ENCODE peak calls at places on chromosomes 6 and 20, in ten cellular contexts. V is mucosa of descending colon, W is body of pancreas, Q is psoas muscle, C is neuronal stem cell, O is heart left ventricle, D is neural progenitor cell, N is GM23248, I is trophoblast cell, X is hepatocyte. M is an unnamed sample.
A peak's percentile ranks its signal among the peaks of the same experiment; 100 is the strongest.

GRCh38 chr6:26555505-26556262 is 17.5 kb downstream of the HMGN4 start:
- DNase-seq in V (no peak), W (no peak), Q (no peak), C (no peak), O (no peak), D (peak; percentile 48), N (peak; percentile 53), I (peak; percentile 57), X (peak; percentile 32), M (no peak)

GRCh38 chr6:145723646-145724045 is 11.7 kb downstream of the EPM2A start:
- DNase-seq in V (no peak), W (no peak), Q (no peak), C (no peak), O (no peak), D (no peak), N (no peak), I (peak; percentile 93), X (no peak), M (no peak)

GRCh38 chr6:103379272-103379671 is 1480.4 kb downstream of the HACE1 start:
- DNase-seq in V (no peak), W (no peak), Q (no peak), C (no peak), O (no peak), D (no peak), N (no peak), I (no peak), X (no peak), M (no peak)

GRCh38 chr6:16769986-16770376 is 8.7 kb upstream of the ATXN1 start:
- DNase-seq in V (no peak), W (no peak), Q (no peak), C (no peak), O (no peak), D (no peak), N (peak; percentile 85), I (no peak), X (no peak), M (no peak)

GRCh38 chr6:71248866-71249265 is 39.7 kb upstream of the OGFRL1 start:
- DNase-seq in V (no peak), W (no peak), Q (no peak), C (no peak), O (no peak), D (no peak), N (no peak), I (no peak), X (no peak), M (no peak)

GRCh38 chr6:2102316-2102883 is 143.0 kb downstream of the GMDS start:
- DNase-seq in V (no peak), W (no peak), Q (no peak), C (no peak), O (no peak), D (no peak), N (no peak), I (no peak), X (no peak), M (no peak)

GRCh38 chr6:137188855-137189254 is 15.4 kb upstream of the IL22RA2 start:
- DNase-seq in V (no peak), W (no peak), Q (no peak), C (peak; percentile 27), O (no peak), D (peak; percentile 59), N (no peak), I (no peak), X (no peak), M (no peak)

GRCh38 chr20:39751557-39752137 is 789.5 kb downstream of the DHX35 start:
- DNase-seq in V (no peak), W (no peak), Q (no peak), C (no peak), O (no peak), D (no peak), N (no peak), I (no peak), X (no peak), M (no peak)

GRCh38 chr6:90865513-90865912 is 278.6 kb upstream of the MAP3K7 start:
- DNase-seq in V (no peak), W (no peak), Q (no peak), C (no peak), O (no peak), D (no peak), N (no peak), I (no peak), X (no peak), M (no peak)

GRCh38 chr6:90859056-90859455 is 272.2 kb upstream of the MAP3K7 start:
- DNase-seq in V (no peak), W (no peak), Q (no peak), C (no peak), O (no peak), D (peak; percentile 8), N (no peak), I (peak; percentile 97), X (no peak), M (no peak)

GRCh38 chr6:90859612-90860011 is 272.7 kb upstream of the MAP3K7 start:
- DNase-seq in V (no peak), W (no peak), Q (no peak), C (no peak), O (no peak), D (peak; percentile 38), N (no peak), I (peak; percentile 53), X (no peak), M (no peak)

DNA sequence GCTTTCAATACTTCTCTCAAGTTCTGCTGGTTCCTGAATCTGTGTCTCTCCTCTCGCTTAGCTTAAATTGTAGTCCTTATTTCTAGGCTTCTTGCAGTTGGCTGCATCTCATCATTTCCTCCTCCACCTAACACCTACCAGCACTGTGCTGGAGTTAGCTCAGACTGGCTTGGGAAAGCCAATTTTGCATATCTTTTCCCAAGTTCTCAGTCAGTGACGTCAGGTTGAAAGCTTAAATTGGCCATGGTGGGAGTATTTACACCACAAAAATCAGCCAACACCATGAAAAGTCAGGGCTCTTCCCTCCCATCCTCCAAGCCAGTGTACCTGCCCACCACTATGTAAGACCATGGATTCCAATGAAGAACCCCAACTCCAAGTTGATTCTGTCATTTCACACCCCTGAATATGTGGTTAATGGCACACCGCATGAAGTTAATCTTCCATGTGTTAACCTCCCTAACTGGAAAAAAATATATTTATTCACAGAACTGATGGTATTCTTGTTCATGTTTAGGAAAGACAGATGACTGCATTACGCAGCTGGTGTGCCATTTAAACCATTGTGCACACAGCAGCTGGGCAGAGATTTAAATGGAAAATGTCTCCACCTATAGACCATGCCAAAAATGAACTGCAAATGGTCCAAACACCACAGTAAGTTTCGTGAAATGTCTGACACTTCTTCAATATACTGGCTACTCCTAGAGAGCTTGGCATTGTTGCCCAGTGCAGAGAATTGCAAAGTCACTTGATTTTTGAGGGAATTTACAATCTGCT is 274.1 kb upstream of the MAP3K7 start:
- DNase-seq in V (no peak), W (no peak), Q (no peak), C (no peak), O (no peak), D (no peak), N (peak; percentile 18), I (peak; percentile 60), X (no peak), M (no peak)
- H3K4me1 ChIP-seq in V (no peaks in the 10 kb centered on the region), W (no peaks in the 10 kb centered on the region), Q (no peaks in the 10 kb centered on the region), C (no peaks in the 10 kb centered on the region), O (no peaks in the 10 kb centered on the region), D (no peaks in the 10 kb centered on the region), N (no peaks in the 10 kb centered on the region), I (no peaks in the 10 kb centered on the region), X (no peaks in the 10 kb centered on the region), M (no peaks in the 10 kb centered on the region)

GRCh38 chr20:43015566-43015965 is 174.1 kb downstream of the PTPRT start:
- DNase-seq in V (no peak), W (no peak), Q (no peak), C (no peak), O (no peak), D (no peak), N (no peak), I (no peak), X (no peak), M (no peak)
- H3K4me1 ChIP-seq in V (no peaks in the 10 kb centered on the region), W (no peaks in the 10 kb centered on the region), Q (no peaks in the 10 kb centered on the region), C (no peaks in the 10 kb centered on the region), O (no peaks in the 10 kb centered on the region), D (no peaks in the 10 kb centered on the region), N (no peaks in the 10 kb centered on the region), I (no peaks in the 10 kb centered on the region), X (no peaks in the 10 kb centered on the region), M (no peaks in the 10 kb centered on the region)

GRCh38 chr6:150638765-150639164 is 39.1 kb downstream of the PLEKHG1 start:
- DNase-seq in V (no peak), W (no peak), Q (no peak), C (no peak), O (no peak), D (no peak), N (no peak), I (no peak), X (no peak), M (no peak)

GRCh38 chr6:150635906-150636514 is 36.3 kb downstream of the PLEKHG1 start:
- DNase-seq in V (no peak), W (no peak), Q (no peak), C (no peak), O (no peak), D (no peak), N (no peak), I (no peak), X (peak; percentile 34), M (no peak)

GRCh38 chr6:150636808-150637207 is 37.1 kb downstream of the PLEKHG1 start:
- DNase-seq in V (no peak), W (no peak), Q (no peak), C (no peak), O (no peak), D (no peak), N (no peak), I (no peak), X (no peak), M (no peak)

GRCh38 chr6:150638286-150638685 is 38.6 kb downstream of the PLEKHG1 start:
- DNase-seq in V (no peak), W (no peak), Q (no peak), C (no peak), O (no peak), D (no peak), N (no peak), I (no peak), X (no peak), M (no peak)

DNA sequence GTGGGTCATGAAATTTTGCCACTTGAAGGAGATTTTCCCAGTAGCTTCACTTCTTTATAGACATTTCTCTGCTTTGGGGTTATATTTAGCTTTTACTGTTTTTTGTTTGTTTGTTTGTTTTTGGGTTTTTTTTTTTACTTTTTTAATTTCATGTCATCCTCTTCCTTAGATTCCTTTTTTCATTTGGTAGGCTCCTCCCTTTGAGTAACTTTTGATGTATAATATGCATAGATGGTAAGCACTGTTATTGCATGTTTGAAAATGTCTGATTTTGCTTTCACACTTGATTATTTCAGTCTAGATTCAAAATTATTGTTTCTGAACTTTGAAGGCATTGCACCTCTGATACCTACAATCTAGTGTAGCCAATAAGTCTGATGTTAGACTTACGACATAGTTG is 37.6 kb downstream of the PLEKHG1 start:
- DNase-seq in V (no peak), W (no peak), Q (no peak), C (no peak), O (no peak), D (no peak), N (no peak), I (no peak), X (no peak), M (no peak)
- H3K4me1 ChIP-seq in V (peaks cover 20% of the 10 kb centered on the region), W (no peaks in the 10 kb centered on the region), Q (peaks cover 5% of the 10 kb centered on the region), C (peaks cover 4% of the 10 kb centered on the region), O (peaks cover 5% of the 10 kb centered on the region), D (no peaks in the 10 kb centered on the region), N (peaks cover 8% of the 10 kb centered on the region), I (no peaks in the 10 kb centered on the region), X (peaks cover 36% of the 10 kb centered on the region), M (peaks cover 24% of the 10 kb centered on the region)

GRCh38 chr20:15916623-15917022 is 656.6 kb downstream of the KIF16B start:
- DNase-seq in V (no peak), W (no peak), Q (no peak), C (no peak), O (no peak), D (no peak), N (no peak), I (peak; percentile 74), X (no peak), M (no peak)

GRCh38 chr20:15917333-15917732 is 655.9 kb downstream of the KIF16B start:
- DNase-seq in V (no peak), W (no peak), Q (no peak), C (no peak), O (no peak), D (no peak), N (no peak), I (peak; percentile 88), X (no peak), M (no peak)

GRCh38 chr20:15922556-15922955 is 650.7 kb downstream of the KIF16B start:
- DNase-seq in V (no peak), W (no peak), Q (no peak), C (no peak), O (no peak), D (no peak), N (no peak), I (no peak), X (no peak), M (no peak)

GRCh38 chr20:15918631-15919030 is 654.6 kb downstream of the KIF16B start:
- DNase-seq in V (no peak), W (no peak), Q (no peak), C (no peak), O (no peak), D (no peak), N (no peak), I (no peak), X (no peak), M (no peak)

DNA sequence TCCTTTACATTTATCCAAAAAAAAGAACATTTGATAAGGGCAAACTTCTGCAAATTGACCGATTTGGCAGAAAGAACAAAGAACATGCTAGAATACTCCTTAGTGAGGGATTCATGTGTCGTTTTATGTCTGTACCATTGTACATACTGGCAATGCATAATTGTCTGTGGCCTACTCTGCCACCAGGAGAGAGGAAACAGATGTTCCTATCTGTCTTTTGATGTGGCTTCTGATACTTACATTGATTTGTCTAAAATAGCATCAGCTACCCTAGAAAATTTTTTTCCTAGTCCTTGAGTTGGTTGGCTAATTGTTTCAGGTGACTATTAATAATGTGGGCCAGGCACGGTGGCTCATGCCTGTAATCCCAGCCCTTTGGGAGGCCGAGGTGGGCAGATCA is 654.1 kb downstream of the KIF16B start:
- DNase-seq in V (no peak), W (no peak), Q (no peak), C (no peak), O (no peak), D (no peak), N (no peak), I (no peak), X (no peak), M (no peak)
- H3K4me1 ChIP-seq in V (no peaks in the 10 kb centered on the region), W (no peaks in the 10 kb centered on the region), Q (no peaks in the 10 kb centered on the region), C (no peaks in the 10 kb centered on the region), O (no peaks in the 10 kb centered on the region), D (no peaks in the 10 kb centered on the region), N (no peaks in the 10 kb centered on the region), I (peaks cover 2% of the 10 kb centered on the region), X (peaks cover 3% of the 10 kb centered on the region), M (no peaks in the 10 kb centered on the region)

M was measured in lower lobe of right lung.